ENCODE peak calls at places on chromosomes 1 and 21, in nine cellular contexts. B, S, V, X, U, W, D, L and K are unnamed samples.

GRCh38 chr1:9281907-9282306 is 10.8 kb upstream of the SPSB1 start:
- DNase-seq in B (no peak), S (peak), V (no peak), X (no peak), U (no peak), W (no peak), D (no peak), L (no peak), K (no peak)

GRCh38 chr1:93753766-93754763 is 72.4 kb upstream of the BCAR3 start:
- DNase-seq in B (no peak), S (no peak), V (no peak), X (peak), U (no peak), W (no peak), D (peak), L (no peak), K (no peak)

GRCh38 chr1:42931108-42931539 is 27.5 kb downstream of the SLC2A1 start:
- DNase-seq in B (peak), S (peak), V (peak), X (no peak), U (no peak), W (no peak), D (peak), L (peak), K (no peak)

GRCh38 chr21:44510508-44511218 is 29.3 kb downstream of the KRTAP10-1 start:
- DNase-seq in B (no peak), S (peak), V (peak), X (no peak), U (no peak), W (peak), D (peak), L (peak), K (peak)

GRCh38 chr1:17008208-17008855 is 3.4 kb downstream of the ATP13A2 start:
- DNase-seq in B (no peak), S (no peak), V (no peak), X (no peak), U (no peak), W (no peak), D (no peak), L (no peak), K (no peak)

GRCh38 chr1:230744382-230744781 is 2.8 kb upstream of the CAPN9 start:
- DNase-seq in B (no peak), S (no peak), V (no peak), X (peak), U (no peak), W (no peak), D (peak), L (no peak), K (no peak)

GRCh38 chr1:234998174-234998741 is 130.4 kb downstream of the TOMM20 start:
- DNase-seq in B (peak), S (peak), V (peak), X (no peak), U (peak), W (no peak), D (peak), L (peak), K (peak)

GRCh38 chr1:196910208-196910607 is 22.4 kb downstream of the CFHR4 start:
- DNase-seq in B (no peak), S (no peak), V (no peak), X (no peak), U (no peak), W (no peak), D (peak), L (peak), K (no peak)

GRCh38 chr1:112938188-112938587 is 17.8 kb downstream of the SLC16A1 start:
- DNase-seq in B (no peak), S (no peak), V (no peak), X (no peak), U (no peak), W (no peak), D (peak), L (no peak), K (no peak)

GRCh38 chr1:93815738-93816110 is 63.3 kb downstream of the DNTTIP2 start:
- DNase-seq in B (no peak), S (no peak), V (no peak), X (no peak), U (no peak), W (no peak), D (no peak), L (no peak), K (no peak)

GRCh38 chr1:117584181-117584580 is 21.7 kb upstream of the TENT5C start:
- DNase-seq in B (no peak), S (no peak), V (no peak), X (no peak), U (no peak), W (no peak), D (no peak), L (no peak), K (no peak)

GRCh38 chr1:34131396-34132160 is 33.5 kb downstream of the CSMD2 start:
- DNase-seq in B (no peak), S (no peak), V (no peak), X (no peak), U (no peak), W (no peak), D (no peak), L (no peak), K (no peak)

GRCh38 chr21:36790616-36791015 is 91.7 kb downstream of the SIM2 start:
- DNase-seq in B (no peak), S (no peak), V (no peak), X (no peak), U (no peak), W (no peak), D (no peak), L (no peak), K (no peak)

GRCh38 chr1:109296782-109297181 is 10.0 kb downstream of the MYBPHL start:
- DNase-seq in B (no peak), S (no peak), V (no peak), X (no peak), U (no peak), W (no peak), D (no peak), L (no peak), K (no peak)

GRCh38 chr1:169361281-169361680 is 6.3 kb downstream of the NME7 start:
- DNase-seq in B (no peak), S (no peak), V (no peak), X (no peak), U (no peak), W (no peak), D (peak), L (no peak), K (no peak)

GRCh38 chr1:210681158-210681557 is 352.5 kb downstream of the HHAT start:
- DNase-seq in B (no peak), S (no peak), V (no peak), X (no peak), U (no peak), W (no peak), D (no peak), L (no peak), K (no peak)

GRCh38 chr1:8512504-8512903 is 194.6 kb downstream of the SLC45A1 start:
- DNase-seq in B (no peak), S (no peak), V (no peak), X (no peak), U (no peak), W (no peak), D (no peak), L (no peak), K (no peak)

GRCh38 chr1:50967416-50968020 is 2.5 kb upstream of the CDKN2C start:
- DNase-seq in B (no peak), S (no peak), V (no peak), X (no peak), U (no peak), W (no peak), D (peak), L (no peak), K (no peak)

GRCh38 chr1:229841230-229841629 is 215.2 kb downstream of the URB2 start:
- DNase-seq in B (peak), S (no peak), V (no peak), X (no peak), U (no peak), W (no peak), D (no peak), L (no peak), K (no peak)

GRCh38 chr1:219324171-219324570 is 150.5 kb downstream of the LYPLAL1 start:
- DNase-seq in B (no peak), S (no peak), V (no peak), X (no peak), U (no peak), W (no peak), D (no peak), L (no peak), K (no peak)

GRCh38 chr1:206469411-206469932 is 804 bp upstream of the IKBKE start:
- DNase-seq in B (no peak), S (peak), V (peak), X (no peak), U (no peak), W (no peak), D (no peak), L (peak), K (no peak)

GRCh38 chr1:201436461-201436860 is 14.9 kb upstream of the TNNI1 start:
- DNase-seq in B (no peak), S (no peak), V (no peak), X (no peak), U (no peak), W (no peak), D (peak), L (peak), K (no peak)

GRCh38 chr1:197314672-197315071 is 46.6 kb downstream of the CRB1 start:
- DNase-seq in B (no peak), S (no peak), V (no peak), X (no peak), U (no peak), W (no peak), D (no peak), L (no peak), K (no peak)

GRCh38 chr21:41651830-41652229 is 115.0 kb downstream of the RIPK4 start:
- DNase-seq in B (no peak), S (no peak), V (no peak), X (peak), U (no peak), W (no peak), D (peak), L (no peak), K (no peak)

GRCh38 chr1:158112994-158113758 is 67.5 kb upstream of the CD1D start:
- DNase-seq in B (no peak), S (peak), V (peak), X (peak), U (no peak), W (peak), D (peak), L (peak), K (no peak)

GRCh38 chr1:43853161-43853921 is 80.3 kb upstream of the ARTN start:
- DNase-seq in B (peak), S (peak), V (peak), X (peak), U (peak), W (peak), D (peak), L (no peak), K (peak)

GRCh38 chr1:84689514-84690396 is 506 bp downstream of the SSX2IP start:
- DNase-seq in B (peak), S (no peak), V (peak), X (peak), U (peak), W (peak), D (no peak), L (peak), K (peak)

GRCh38 chr1:84692391-84692790 is 2.1 kb upstream of the SSX2IP start:
- DNase-seq in B (no peak), S (no peak), V (no peak), X (no peak), U (no peak), W (no peak), D (no peak), L (no peak), K (no peak)

GRCh38 chr1:17674707-17675505 is 80.2 kb upstream of the ACTL8 start:
- DNase-seq in B (no peak), S (no peak), V (no peak), X (no peak), U (no peak), W (no peak), D (peak), L (no peak), K (no peak)

GRCh38 chr1:212167098-212167497 is 118.1 kb upstream of the PPP2R5A start:
- DNase-seq in B (no peak), S (no peak), V (no peak), X (peak), U (peak), W (no peak), D (peak), L (no peak), K (peak)

GRCh38 chr1:178536844-178537371 is 24.0 kb downstream of the TEX35 start:
- DNase-seq in B (no peak), S (peak), V (peak), X (peak), U (peak), W (peak), D (peak), L (no peak), K (peak)

GRCh38 chr1:2300004-2300771 is 72.1 kb downstream of the SKI start:
- DNase-seq in B (no peak), S (peak), V (peak), X (no peak), U (no peak), W (no peak), D (no peak), L (no peak), K (no peak)

GRCh38 chr21:30209571-30209970 is 6.3 kb downstream of the CLDN8 start:
- DNase-seq in B (no peak), S (no peak), V (no peak), X (no peak), U (no peak), W (no peak), D (no peak), L (peak), K (no peak)

GRCh38 chr1:59693431-59693830 is 121.3 kb upstream of the HOOK1 start:
- DNase-seq in B (no peak), S (no peak), V (no peak), X (no peak), U (no peak), W (no peak), D (no peak), L (no peak), K (no peak)

GRCh38 chr1:7616076-7616833 is 154.8 kb upstream of the VAMP3 start:
- DNase-seq in B (no peak), S (peak), V (peak), X (peak), U (no peak), W (peak), D (peak), L (peak), K (peak)

GRCh38 chr1:98452162-98452561 is 209.4 kb upstream of the SNX7 start:
- DNase-seq in B (no peak), S (no peak), V (no peak), X (no peak), U (no peak), W (no peak), D (no peak), L (no peak), K (no peak)

GRCh38 chr21:36750579-36750959 is 51.7 kb downstream of the SIM2 start:
- DNase-seq in B (no peak), S (no peak), V (no peak), X (no peak), U (no peak), W (no peak), D (no peak), L (no peak), K (no peak)

GRCh38 chr1:68321084-68321685 is 88.9 kb upstream of the WLS start:
- DNase-seq in B (peak), S (peak), V (peak), X (peak), U (peak), W (peak), D (no peak), L (peak), K (peak)

GRCh38 chr1:222730866-222731265 is 6.1 kb upstream of the FAM177B start:
- DNase-seq in B (no peak), S (no peak), V (no peak), X (no peak), U (no peak), W (no peak), D (no peak), L (no peak), K (no peak)

DNA sequence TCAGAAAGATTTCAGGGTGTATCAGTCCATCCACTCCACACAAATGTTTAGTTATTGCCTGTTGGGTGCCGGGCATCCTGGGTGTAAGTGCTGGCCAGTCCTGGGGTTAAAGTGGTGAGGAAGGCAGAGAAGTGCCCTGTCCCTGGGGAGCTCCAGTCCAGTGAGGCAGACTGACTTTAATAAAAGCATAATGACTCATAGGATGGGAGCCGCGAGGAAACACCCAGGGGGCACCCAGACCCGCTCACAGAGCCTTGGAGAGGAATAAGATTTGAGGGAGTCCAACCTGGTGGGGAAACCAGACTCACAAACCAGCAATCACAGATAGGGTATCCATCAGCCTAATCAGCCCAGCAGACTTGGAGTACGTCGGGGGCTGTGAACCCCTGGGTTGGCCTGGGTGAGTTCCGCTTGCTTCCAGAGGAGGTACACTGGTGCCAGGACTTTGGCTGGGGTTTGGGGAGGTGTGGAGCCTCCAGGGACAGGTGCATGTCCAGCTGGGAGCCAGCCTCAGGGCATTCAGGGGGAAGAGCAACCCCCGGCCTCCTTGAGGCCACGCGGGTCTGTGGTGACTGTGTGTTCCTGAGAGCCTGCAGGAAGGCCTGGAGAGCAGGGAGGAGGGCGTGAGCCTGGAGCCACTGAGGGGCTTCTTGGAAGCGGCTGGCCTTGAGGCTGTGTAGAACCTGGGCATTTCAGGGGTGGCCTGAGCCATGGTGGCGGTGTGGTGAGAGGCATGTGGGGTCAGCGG is 3.7 kb downstream of the PEAR1 start:
- DNase-seq in B (no peak), S (peak), V (no peak), X (no peak), U (no peak), W (no peak), D (peak), L (no peak), K (no peak)
- H3K4me3 ChIP-seq in B (no peak), S (no peak), V (no peak), X (no peak), U (no peak), W (no peak), D (peak), L (no peak), K (peak)

DNA sequence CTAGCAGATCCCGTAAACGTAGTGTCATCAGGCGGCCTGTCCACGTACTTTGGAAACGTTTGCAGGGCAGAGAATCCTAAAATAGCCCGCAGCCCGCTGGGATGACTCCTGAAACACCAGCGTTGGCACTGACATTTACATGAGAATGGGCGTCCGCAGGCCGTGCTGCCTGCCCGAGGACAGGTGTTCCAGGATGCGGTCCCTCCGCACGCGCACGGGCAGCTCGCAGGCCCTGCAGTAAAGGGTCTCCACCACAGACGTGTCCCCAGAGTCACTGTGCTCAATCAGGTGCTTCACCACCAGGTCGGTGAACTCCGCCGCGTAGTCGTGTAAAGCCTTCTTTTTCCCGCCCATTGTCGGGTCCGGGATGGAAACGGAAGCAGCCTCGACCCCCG is 5.9 kb upstream of the CCDC27 start:
- DNase-seq in B (no peak), S (no peak), V (no peak), X (peak), U (no peak), W (no peak), D (peak), L (peak), K (no peak)
- H3K4me3 ChIP-seq in B (peak), S (no peak), V (peak), X (peak), U (peak), W (no peak), D (peak), L (peak), K (peak)

DNA sequence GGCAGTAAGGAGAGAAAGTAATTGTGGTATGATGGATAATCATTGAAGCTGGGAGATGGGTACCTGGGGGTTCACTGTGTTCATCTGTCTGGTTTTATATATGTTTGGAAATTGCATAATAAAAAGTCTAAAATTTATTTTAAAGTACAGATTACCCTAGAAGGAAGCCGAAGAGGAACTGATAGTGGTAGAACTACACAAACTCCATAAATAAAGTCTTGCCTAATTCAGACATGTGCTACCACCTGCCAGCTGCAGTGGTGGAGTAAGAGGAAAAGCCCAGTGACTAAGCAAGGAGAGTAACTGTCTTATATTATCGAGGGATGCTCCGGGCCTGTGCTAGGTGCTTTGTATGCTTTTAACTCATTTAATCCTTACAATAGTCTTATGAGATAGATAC is 56.6 kb upstream of the HNRNPU start:
- DNase-seq in B (no peak), S (no peak), V (no peak), X (no peak), U (no peak), W (no peak), D (peak), L (no peak), K (no peak)
- H3K4me3 ChIP-seq in B (no peak), S (no peak), V (no peak), X (no peak), U (no peak), W (no peak), D (no peak), L (no peak), K (no peak)

DNA sequence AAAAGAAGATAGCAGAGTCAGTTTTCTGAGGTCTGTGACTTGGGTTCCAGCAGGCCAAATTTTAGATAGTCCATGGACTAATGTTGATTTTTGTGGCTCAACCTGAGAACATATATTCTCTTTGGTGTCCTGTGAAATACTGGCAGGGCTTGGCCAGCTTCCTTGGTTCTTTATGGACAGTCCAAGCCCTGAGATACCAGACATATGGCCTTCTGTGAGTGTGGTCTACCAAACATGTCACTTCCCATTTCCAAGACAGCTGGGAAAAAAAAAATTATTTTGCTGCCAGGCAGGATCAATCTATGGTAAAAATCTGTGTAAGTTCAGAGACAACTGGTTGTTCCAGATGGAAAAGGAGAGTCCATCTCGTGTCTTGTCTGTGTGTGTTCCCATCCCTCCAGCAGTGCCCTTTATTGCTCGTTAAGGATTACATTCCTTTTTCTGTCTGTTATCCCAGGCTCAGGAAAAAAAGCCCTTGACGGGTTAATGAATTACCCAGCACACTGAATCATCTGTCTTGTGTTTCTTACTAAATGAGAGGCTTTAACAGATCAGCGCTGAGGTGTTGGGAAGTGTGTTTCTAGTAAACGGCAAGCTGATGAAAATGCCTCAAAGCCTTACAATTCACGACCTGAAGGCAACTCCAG is 33.4 kb upstream of the XPR1 start:
- DNase-seq in B (no peak), S (no peak), V (peak), X (no peak), U (no peak), W (peak), D (no peak), L (no peak), K (no peak)
- H3K4me3 ChIP-seq in B (no peak), S (no peak), V (no peak), X (no peak), U (no peak), W (no peak), D (no peak), L (no peak), K (no peak)